ENCODE peak calls at places on chromosomes 6 and 20, in four cellular contexts. E is H1, B is K562, O is HepG2. A is an unnamed sample.

GRCh38 chr6:20892365-20892764 is 358.1 kb downstream of the CDKAL1 start:
- DNase-seq in E (no peak), B (no peak), O (no peak), A (no peak)

GRCh38 chr6:64926051-64926450 is 781.0 kb downstream of the EYS start:
- DNase-seq in E (no peak), B (no peak), O (no peak), A (no peak)

GRCh38 chr6:9699890-9700289 is 715.0 kb downstream of the TFAP2A start:
- DNase-seq in E (no peak), B (no peak), O (no peak), A (no peak)

GRCh38 chr20:45779011-45779915 is 12.4 kb downstream of the WFDC3 start:
- DNase-seq in E (no peak), B (no peak), O (no peak), A (peak; percentile 94)

GRCh38 chr6:73523434-73524123 is 2.7 kb upstream of the EEF1A1 start:
- DNase-seq in E (no peak), B (peak; percentile 79), O (peak; percentile 66), A (no peak)

GRCh38 chr6:168193816-168194701 is 115.0 kb upstream of the FRMD1 start:
- DNase-seq in E (no peak), B (peak; percentile 40), O (peak; percentile 60), A (peak; percentile 40)

GRCh38 chr6:48825501-48826317 is 637.3 kb downstream of the MMUT start:
- DNase-seq in E (no peak), B (no peak), O (no peak), A (no peak)

GRCh38 chr20:45372646-45373352 is 5.3 kb downstream of the TP53TG5 start:
- DNase-seq in E (no peak), B (no peak), O (no peak), A (no peak)

GRCh38 chr20:36167826-36168634 is 13.5 kb downstream of the EPB41L1 start:
- DNase-seq in E (no peak), B (peak; percentile 52), O (no peak), A (peak; percentile 82)

GRCh38 chr6:56913276-56914138 is 41.4 kb upstream of the BEND6 start:
- DNase-seq in E (no peak), B (no peak), O (no peak), A (no peak)

GRCh38 chr20:25061103-25061799 is 3.3 kb upstream of the ACSS1 start:
- DNase-seq in E (no peak), B (no peak), O (peak; percentile 72), A (no peak)

GRCh38 chr6:41940759-41941279 is 789 bp downstream of the CCND3 start:
- DNase-seq in E (no peak), B (peak; percentile 58), O (no peak), A (peak; percentile 62)

GRCh38 chr6:85494551-85495337 is 44.9 kb downstream of the NT5E start:
- DNase-seq in E (no peak), B (no peak), O (no peak), A (no peak)

GRCh38 chr6:101705866-101706265 is 312.4 kb downstream of the GRIK2 start:
- DNase-seq in E (no peak), B (no peak), O (no peak), A (no peak)

GRCh38 chr6:101700655-101701054 is 307.1 kb downstream of the GRIK2 start:
- DNase-seq in E (no peak), B (no peak), O (no peak), A (no peak)

GRCh38 chr6:101706576-101706975 is 313.1 kb downstream of the GRIK2 start:
- DNase-seq in E (no peak), B (no peak), O (no peak), A (no peak)

DNA sequence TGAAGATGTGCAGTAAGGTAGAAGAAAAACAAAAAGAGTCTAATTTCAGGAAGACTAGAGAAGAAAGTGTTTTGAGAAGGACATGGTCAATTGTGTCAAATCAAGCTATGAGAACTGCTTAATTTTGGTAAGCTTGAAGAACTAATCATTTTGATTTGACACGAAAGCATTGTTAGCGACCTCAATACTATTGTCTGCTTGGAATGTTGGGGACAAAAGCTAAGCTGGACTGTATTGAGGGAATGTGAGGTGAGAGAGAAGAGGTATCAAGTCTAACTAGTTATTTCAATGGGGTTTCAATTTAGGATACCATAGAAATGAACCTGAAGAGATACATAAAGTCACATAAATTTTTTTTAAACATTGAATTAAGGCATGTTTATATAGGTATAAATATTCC is 309.8 kb downstream of the GRIK2 start:
- DNase-seq in E (no peak), B (no peak), O (no peak), A (no peak)
- TF ChIP-seq KDM1A in E (no peak), B (no peak), O (no peak), A (no peak)

GRCh38 chr6:6890400-6890858 is 217.3 kb upstream of the RREB1 start:
- DNase-seq in E (no peak), B (peak; percentile 47), O (no peak), A (no peak)
- TF ChIP-seq PHF8 in E (no peak), B (peak; percentile 41), O (no peak), A (no peak)

GRCh38 chr6:78502386-78502887 is 364.9 kb upstream of the IRAK1BP1 start:
- DNase-seq in E (no peak), B (no peak), O (no peak), A (no peak)

GRCh38 chr6:78511019-78511418 is 356.3 kb upstream of the IRAK1BP1 start:
- DNase-seq in E (no peak), B (no peak), O (no peak), A (no peak)

GRCh38 chr6:78500299-78501089 is 366.9 kb upstream of the IRAK1BP1 start:
- DNase-seq in E (no peak), B (no peak), O (no peak), A (no peak)

GRCh38 chr6:78505178-78505577 is 362.2 kb upstream of the IRAK1BP1 start:
- DNase-seq in E (no peak), B (no peak), O (no peak), A (no peak)
- TF ChIP-seq KDM1A in E (no peak), B (no peak), O (no peak), A (no peak)

DNA sequence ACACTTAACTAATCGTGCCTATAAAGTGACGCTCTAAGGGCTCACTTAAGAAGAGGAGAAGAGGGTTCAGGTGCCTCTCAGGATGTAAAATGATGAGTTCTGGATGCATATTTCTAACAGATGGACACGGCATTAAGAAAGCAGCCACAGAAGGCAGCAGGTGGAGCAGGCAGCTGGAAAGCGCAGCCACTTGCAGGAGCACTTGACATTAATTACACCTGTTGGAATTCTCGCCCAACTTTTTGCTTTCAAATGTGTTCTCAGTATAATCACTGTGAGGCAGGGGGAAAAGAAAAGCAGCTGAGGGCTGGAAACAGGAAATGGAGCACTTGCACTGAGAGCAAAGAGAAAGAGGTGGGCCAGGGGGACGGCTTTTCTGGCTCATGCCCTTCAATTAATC is 164.2 kb downstream of the NKAIN2 start:
- DNase-seq in E (no peak), B (no peak), O (no peak), A (no peak)
- TF ChIP-seq PHF8 in E (no peak), B (no peak), O (no peak), A (no peak)

DNA sequence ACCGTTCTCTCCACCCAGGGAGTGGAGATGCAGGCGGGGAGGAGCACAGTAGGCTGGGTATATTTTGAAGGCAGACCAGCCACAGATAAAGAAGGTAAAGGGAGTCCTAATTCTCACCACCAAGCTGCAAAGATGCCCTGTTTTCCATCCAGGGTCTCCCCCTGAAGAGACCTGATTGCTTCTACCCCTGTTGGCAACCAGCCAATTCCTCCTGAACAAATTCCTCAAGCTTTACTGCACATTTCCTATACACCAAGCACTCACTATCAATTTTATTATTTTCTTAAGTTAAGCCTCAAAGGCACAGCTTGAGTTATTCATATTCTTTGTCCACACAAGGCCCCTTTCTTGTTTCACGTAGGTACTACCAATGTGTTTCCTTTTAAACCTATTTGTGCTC is 214.4 kb downstream of the EYA2 start:
- DNase-seq in E (no peak), B (no peak), O (no peak), A (no peak)
- TF ChIP-seq KDM1A in E (no peak), B (no peak), O (no peak), A (no peak)

GRCh38 chr6:122640377-122640776 is 30.2 kb downstream of the PKIB start:
- DNase-seq in E (no peak), B (no peak), O (no peak), A (no peak)
- TF ChIP-seq PHF8 in E (no peak), B (no peak), O (no peak), A (no peak)

A was measured in A549.